ENCODE peak calls at places on chromosome 15, in five cellular contexts. Q, F, Z, T and B are unnamed samples.

GRCh38 chr15:101057841-101058407 is 138.8 kb downstream of the LRRK1 start:
- DNase-seq in Q (no peak), F (no peak), Z (no peak), T (no peak), B (no peak)

GRCh38 chr15:84624359-84624758 is 23.6 kb downstream of the ZSCAN2 start:
- DNase-seq in Q (no peak), F (no peak), Z (no peak), T (no peak), B (no peak)

GRCh38 chr15:82159922-82160321 is 102.6 kb downstream of the EFL1 start:
- DNase-seq in Q (peak; percentile 93), F (no peak), Z (no peak), T (no peak), B (no peak)

GRCh38 chr15:43749690-43750345 is 3.6 kb downstream of the PDIA3 start:
- DNase-seq in Q (peak; percentile 10), F (no peak), Z (peak; percentile 84), T (no peak), B (no peak)

GRCh38 chr15:93051236-93052089 is 37.5 kb downstream of the RGMA start:
- DNase-seq in Q (no peak), F (no peak), Z (no peak), T (no peak), B (no peak)

GRCh38 chr15:30023798-30024295 is 58.9 kb upstream of the GOLGA8J start:
- DNase-seq in Q (peak; percentile 63), F (no peak), Z (no peak), T (no peak), B (no peak)

GRCh38 chr15:40338921-40339620 is 1.7 kb downstream of the CCDC9B start:
- DNase-seq in Q (peak; percentile 76), F (peak; percentile 89), Z (no peak), T (no peak), B (peak; percentile 75)

GRCh38 chr15:66573719-66574641 is 8.2 kb upstream of the LCTL start:
- DNase-seq in Q (peak; percentile 68), F (peak; percentile 59), Z (no peak), T (no peak), B (no peak)

GRCh38 chr15:100863406-100864198 is 16.0 kb upstream of the ALDH1A3 start:
- DNase-seq in Q (peak; percentile 96), F (peak; percentile 59), Z (peak; percentile 0), T (peak; percentile 19), B (no peak)

GRCh38 chr15:65985387-65985786 is 116.1 kb downstream of the RAB11A start:
- DNase-seq in Q (no peak), F (no peak), Z (no peak), T (no peak), B (no peak)

GRCh38 chr15:66042624-66043023 is 173.3 kb downstream of the RAB11A start:
- DNase-seq in Q (no peak), F (no peak), Z (no peak), T (no peak), B (no peak)

GRCh38 chr15:27831384-27832262 is 267.5 kb downstream of the OCA2 start:
- DNase-seq in Q (no peak), F (no peak), Z (no peak), T (no peak), B (no peak)

GRCh38 chr15:29736745-29737023 is 85.6 kb downstream of the TJP1 start:
- DNase-seq in Q (no peak), F (no peak), Z (no peak), T (no peak), B (peak; percentile 36)

GRCh38 chr15:89745131-89745530 is 5.9 kb downstream of the MESP1 start:
- DNase-seq in Q (no peak), F (no peak), Z (no peak), T (no peak), B (no peak)

GRCh38 chr15:78321786-78322185 is 18.4 kb upstream of the CRABP1 start:
- DNase-seq in Q (no peak), F (no peak), Z (no peak), T (no peak), B (no peak)

GRCh38 chr15:64845183-64845611 is 3.5 kb downstream of the PLEKHO2 start:
- DNase-seq in Q (peak; percentile 71), F (no peak), Z (no peak), T (no peak), B (no peak)

GRCh38 chr15:99016680-99017321 is 9.2 kb upstream of the PGPEP1L start:
- DNase-seq in Q (no peak), F (no peak), Z (no peak), T (no peak), B (no peak)

GRCh38 chr15:74541494-74542191 is 623 bp downstream of the ARID3B start:
- DNase-seq in Q (peak; percentile 22), F (no peak), Z (peak; percentile 80), T (peak; percentile 7), B (no peak)

GRCh38 chr15:45393851-45394250 is 15.5 kb upstream of the GATM start:
- DNase-seq in Q (no peak), F (no peak), Z (no peak), T (no peak), B (peak; percentile 55)

GRCh38 chr15:31605467-31605931 is 278.9 kb downstream of the KLF13 start:
- DNase-seq in Q (peak; percentile 5), F (no peak), Z (no peak), T (no peak), B (no peak)

GRCh38 chr15:100661161-100661560 is 58.8 kb downstream of the ASB7 start:
- DNase-seq in Q (no peak), F (no peak), Z (no peak), T (no peak), B (no peak)

GRCh38 chr15:76161153-76162049 is 101.6 kb downstream of the TMEM266 start:
- DNase-seq in Q (no peak), F (no peak), Z (no peak), T (no peak), B (no peak)

GRCh38 chr15:70158996-70159355 is 61.3 kb upstream of the TLE3 start:
- DNase-seq in Q (no peak), F (no peak), Z (no peak), T (no peak), B (no peak)
- H3K4me1 ChIP-seq in Q (peaks cover 26% of the 10 kb centered on the region), F (no peaks in the 10 kb centered on the region), Z (no peaks in the 10 kb centered on the region), T (peaks cover 33% of the 10 kb centered on the region), B (peaks cover 12% of the 10 kb centered on the region)

DNA sequence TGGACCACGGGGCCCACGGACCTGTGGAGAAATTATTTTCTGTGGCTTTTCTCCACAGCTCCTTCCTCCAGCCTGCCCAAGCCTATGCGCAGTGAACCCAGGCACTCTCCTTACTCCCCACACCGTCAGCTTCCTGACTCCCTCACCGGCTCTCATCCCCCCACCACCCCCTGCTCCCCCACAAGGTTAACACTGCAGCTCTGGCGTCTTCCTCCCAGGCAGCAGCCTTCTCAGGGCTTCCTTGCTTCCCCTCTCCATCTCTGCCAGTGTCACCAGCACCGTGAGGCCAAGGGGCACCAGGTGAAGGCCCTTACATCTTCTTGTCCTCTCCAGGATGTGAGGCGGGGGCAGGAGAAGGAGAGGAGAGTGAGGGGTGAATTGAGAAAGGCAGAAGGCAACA is 168.3 kb upstream of the TLE3 start:
- DNase-seq in Q (no peak), F (no peak), Z (no peak), T (no peak), B (no peak)
- H3K4me1 ChIP-seq in Q (peaks cover 10% of the 10 kb centered on the region), F (no peaks in the 10 kb centered on the region), Z (no peaks in the 10 kb centered on the region), T (peaks cover 32% of the 10 kb centered on the region), B (no peaks in the 10 kb centered on the region)

GRCh38 chr15:60384526-60385127 is 13.2 kb downstream of the ANXA2 start:
- DNase-seq in Q (no peak), F (no peak), Z (no peak), T (no peak), B (no peak)

GRCh38 chr15:60384052-60384451 is 13.7 kb downstream of the ANXA2 start:
- DNase-seq in Q (peak; percentile 61), F (no peak), Z (no peak), T (no peak), B (no peak)

GRCh38 chr15:60379466-60380274 is 18.1 kb downstream of the ANXA2 start:
- DNase-seq in Q (peak; percentile 95), F (no peak), Z (no peak), T (no peak), B (no peak)

GRCh38 chr15:60383008-60383694 is 14.6 kb downstream of the ANXA2 start:
- DNase-seq in Q (no peak), F (no peak), Z (no peak), T (no peak), B (no peak)

GRCh38 chr15:60381148-60381788 is 16.5 kb downstream of the ANXA2 start:
- DNase-seq in Q (peak; percentile 60), F (no peak), Z (no peak), T (no peak), B (no peak)
- H3K4me1 ChIP-seq in Q (peaks cover 11% of the 10 kb centered on the region), F (peaks cover 8% of the 10 kb centered on the region), Z (no peaks in the 10 kb centered on the region), T (peaks cover 59% of the 10 kb centered on the region), B (no peaks in the 10 kb centered on the region)

GRCh38 chr15:85767785-85768529 is 26.8 kb downstream of the KLHL25 start:
- DNase-seq in Q (no peak), F (no peak), Z (no peak), T (no peak), B (no peak)
- H3K4me1 ChIP-seq in Q (peaks cover 7% of the 10 kb centered on the region), F (peaks cover 2% of the 10 kb centered on the region), Z (no peaks in the 10 kb centered on the region), T (peaks cover 47% of the 10 kb centered on the region), B (peaks cover 4% of the 10 kb centered on the region)

DNA sequence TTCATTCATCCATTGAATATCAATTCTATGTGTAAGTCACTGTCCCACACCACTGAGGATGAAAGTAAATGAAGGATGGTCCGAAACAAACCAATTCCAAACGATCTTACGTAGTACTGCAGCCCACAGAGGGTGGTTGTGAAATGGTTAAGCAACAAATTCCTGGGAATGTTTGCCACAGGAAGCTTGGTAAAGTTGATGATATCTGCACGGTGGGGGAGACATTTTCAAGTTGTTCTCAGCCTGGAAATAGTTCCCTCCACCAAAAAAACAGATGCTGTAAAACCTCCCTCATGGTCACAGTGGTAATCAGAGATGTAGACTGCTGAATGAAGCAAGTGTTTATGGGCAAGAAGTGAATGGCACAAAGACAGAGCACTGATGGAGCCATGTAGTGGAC is 35.9 kb upstream of the BNC1 start:
- DNase-seq in Q (peak; percentile 95), F (no peak), Z (no peak), T (no peak), B (no peak)
- H3K4me1 ChIP-seq in Q (no peaks in the 10 kb centered on the region), F (no peaks in the 10 kb centered on the region), Z (no peaks in the 10 kb centered on the region), T (no peaks in the 10 kb centered on the region), B (no peaks in the 10 kb centered on the region)

GRCh38 chr15:79595271-79595670 is 163.1 kb downstream of the MINAR1 start:
- DNase-seq in Q (no peak), F (no peak), Z (no peak), T (no peak), B (no peak)
- H3K4me1 ChIP-seq in Q (no peaks in the 10 kb centered on the region), F (no peaks in the 10 kb centered on the region), Z (no peaks in the 10 kb centered on the region), T (no peaks in the 10 kb centered on the region), B (no peaks in the 10 kb centered on the region)

GRCh38 chr15:80976851-80977250 is 12.8 kb downstream of the MESD start:
- DNase-seq in Q (no peak), F (no peak), Z (no peak), T (no peak), B (no peak)
- H3K4me1 ChIP-seq in Q (no peaks in the 10 kb centered on the region), F (no peaks in the 10 kb centered on the region), Z (no peaks in the 10 kb centered on the region), T (no peaks in the 10 kb centered on the region), B (no peaks in the 10 kb centered on the region)

DNA sequence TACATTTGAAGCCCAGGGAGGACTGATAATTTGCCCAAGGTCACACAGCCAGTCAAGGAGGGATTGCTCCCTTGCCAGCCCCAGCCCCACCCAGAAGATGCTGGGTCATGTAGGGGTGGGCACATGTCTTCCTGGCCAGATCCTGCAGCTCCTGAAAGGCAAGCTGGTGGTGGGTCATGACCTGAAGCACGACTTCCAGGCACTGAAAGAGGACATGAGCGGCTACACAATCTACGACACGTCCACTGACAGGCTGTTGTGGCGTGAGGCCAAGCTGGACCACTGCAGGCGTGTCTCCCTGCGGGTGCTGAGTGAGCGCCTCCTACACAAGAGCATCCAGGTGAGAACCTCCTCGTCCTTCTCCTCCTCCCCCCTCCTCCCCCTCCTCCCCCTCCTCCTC is 13.2 kb downstream of the ISG20 start:
- DNase-seq in Q (no peak), F (no peak), Z (no peak), T (no peak), B (no peak)
- H3K4me1 ChIP-seq in Q (no peaks in the 10 kb centered on the region), F (no peaks in the 10 kb centered on the region), Z (peaks cover 9% of the 10 kb centered on the region), T (no peaks in the 10 kb centered on the region), B (peaks cover 17% of the 10 kb centered on the region)